ENCODE peak calls at places on chromosome 13, in five cellular contexts. One of them, this sample, is unnamed.

GRCh38 chr13:34671136-34671535 is 270.9 kb upstream of the NBEA start:
- DNase-seq in psoas muscle: peak; percentile 10
- DNase-seq in HCT116: no peak
- DNase-seq in SJSA1: no peak
- DNase-seq in esophagus squamous epithelium: no peak
- DNase-seq in this sample: no peak

GRCh38 chr13:30388401-30389283 is 33.7 kb upstream of the UBE2L5 start:
- DNase-seq in psoas muscle: peak; percentile 58
- DNase-seq in esophagus squamous epithelium: peak; percentile 5
- DNase-seq in HCT116: no peak
- DNase-seq in SJSA1: no peak
- DNase-seq in this sample: no peak

GRCh38 chr13:110498327-110498726 is 63.2 kb downstream of the RAB20 start:
- DNase-seq in psoas muscle: peak; percentile 58
- DNase-seq in esophagus squamous epithelium: no peak
- DNase-seq in SJSA1: no peak
- DNase-seq in HCT116: no peak
- DNase-seq in this sample: no peak

GRCh38 chr13:51958217-51958547 is 53.1 kb downstream of the ATP7B start:
- DNase-seq in HCT116: no peak
- DNase-seq in psoas muscle: no peak
- DNase-seq in esophagus squamous epithelium: no peak
- DNase-seq in SJSA1: no peak
- DNase-seq in this sample: no peak

GRCh38 chr13:98225036-98225940 is 48.2 kb upstream of the RNF113B start:
- DNase-seq in HCT116: no peak
- DNase-seq in psoas muscle: no peak
- DNase-seq in esophagus squamous epithelium: no peak
- DNase-seq in SJSA1: no peak
- DNase-seq in this sample: no peak

GRCh38 chr13:35392768-35393167 is 83.7 kb downstream of the MAB21L1 start:
- DNase-seq in SJSA1: no peak
- DNase-seq in esophagus squamous epithelium: no peak
- DNase-seq in psoas muscle: no peak
- DNase-seq in HCT116: no peak
- DNase-seq in this sample: no peak

GRCh38 chr13:23470706-23471610 is 37.5 kb upstream of the SACS start:
- DNase-seq in HCT116: no peak
- DNase-seq in psoas muscle: no peak
- DNase-seq in SJSA1: no peak
- DNase-seq in esophagus squamous epithelium: no peak
- DNase-seq in this sample: no peak

GRCh38 chr13:32228330-32229041 is 86.7 kb downstream of the ZAR1L start:
- DNase-seq in psoas muscle: no peak
- DNase-seq in SJSA1: no peak
- DNase-seq in esophagus squamous epithelium: no peak
- DNase-seq in HCT116: peak; percentile 18
- DNase-seq in this sample: no peak

GRCh38 chr13:44819245-44819644 is 170.0 kb downstream of the NUFIP1 start:
- DNase-seq in psoas muscle: no peak
- DNase-seq in HCT116: peak; percentile 85
- DNase-seq in esophagus squamous epithelium: no peak
- DNase-seq in SJSA1: no peak
- DNase-seq in this sample: no peak

GRCh38 chr13:93716623-93717022 is 490.0 kb downstream of the GPC6 start:
- DNase-seq in esophagus squamous epithelium: no peak
- DNase-seq in psoas muscle: no peak
- DNase-seq in SJSA1: no peak
- DNase-seq in HCT116: no peak
- DNase-seq in this sample: no peak

GRCh38 chr13:35876601-35877000 is 254.6 kb downstream of the DCLK1 start:
- DNase-seq in psoas muscle: no peak
- DNase-seq in esophagus squamous epithelium: no peak
- DNase-seq in HCT116: no peak
- DNase-seq in SJSA1: no peak
- DNase-seq in this sample: no peak

GRCh38 chr13:37701972-37702371 is 103.4 kb upstream of the POSTN start:
- DNase-seq in SJSA1: no peak
- DNase-seq in esophagus squamous epithelium: no peak
- DNase-seq in psoas muscle: no peak
- DNase-seq in HCT116: no peak
- DNase-seq in this sample: no peak

GRCh38 chr13:28792992-28793391 is 27.1 kb upstream of the MTUS2 start:
- DNase-seq in psoas muscle: no peak
- DNase-seq in SJSA1: no peak
- DNase-seq in HCT116: no peak
- DNase-seq in esophagus squamous epithelium: no peak
- DNase-seq in this sample: no peak

GRCh38 chr13:51246411-51247298 is 24.5 kb downstream of the FAM124A start:
- DNase-seq in HCT116: no peak
- DNase-seq in SJSA1: no peak
- DNase-seq in psoas muscle: no peak
- DNase-seq in esophagus squamous epithelium: no peak
- DNase-seq in this sample: no peak

GRCh38 chr13:77300176-77301141 is 26.4 kb downstream of the MYCBP2 start:
- DNase-seq in esophagus squamous epithelium: no peak
- DNase-seq in SJSA1: no peak
- DNase-seq in psoas muscle: no peak
- DNase-seq in HCT116: no peak
- DNase-seq in this sample: no peak

GRCh38 chr13:44303681-44304432 is 69.8 kb upstream of the SERP2 start:
- DNase-seq in psoas muscle: peak; percentile 69
- DNase-seq in SJSA1: no peak
- DNase-seq in esophagus squamous epithelium: no peak
- DNase-seq in HCT116: no peak
- DNase-seq in this sample: no peak

GRCh38 chr13:43543331-43543730 is 243.4 kb downstream of the ENOX1 start:
- DNase-seq in HCT116: no peak
- DNase-seq in esophagus squamous epithelium: no peak
- DNase-seq in psoas muscle: no peak
- DNase-seq in SJSA1: no peak
- DNase-seq in this sample: no peak

GRCh38 chr13:113182046-113182445 is 23.6 kb downstream of the PROZ start:
- DNase-seq in esophagus squamous epithelium: no peak
- DNase-seq in psoas muscle: no peak
- DNase-seq in SJSA1: peak; percentile 76
- DNase-seq in HCT116: no peak
- DNase-seq in this sample: no peak

GRCh38 chr13:95596701-95597100 is 44.2 kb downstream of the CLDN10 start:
- DNase-seq in esophagus squamous epithelium: no peak
- DNase-seq in SJSA1: no peak
- DNase-seq in psoas muscle: no peak
- DNase-seq in HCT116: no peak
- DNase-seq in this sample: no peak

GRCh38 chr13:24008679-24009078 is 111.4 kb upstream of the C1QTNF9B start:
- DNase-seq in HCT116: no peak
- DNase-seq in psoas muscle: no peak
- DNase-seq in SJSA1: no peak
- DNase-seq in esophagus squamous epithelium: no peak
- DNase-seq in this sample: no peak

GRCh38 chr13:65378943-65379519 is 1851.1 kb downstream of the PCDH9 start:
- DNase-seq in psoas muscle: no peak
- DNase-seq in esophagus squamous epithelium: no peak
- DNase-seq in SJSA1: no peak
- DNase-seq in HCT116: peak; percentile 22
- DNase-seq in this sample: no peak

GRCh38 chr13:95494082-95494681 is 58.3 kb upstream of the CLDN10 start:
- DNase-seq in esophagus squamous epithelium: no peak
- DNase-seq in psoas muscle: no peak
- DNase-seq in HCT116: peak; percentile 62
- DNase-seq in SJSA1: no peak
- DNase-seq in this sample: no peak

GRCh38 chr13:23608704-23609413 is 38.6 kb downstream of the TNFRSF19 start:
- DNase-seq in SJSA1: no peak
- DNase-seq in HCT116: no peak
- DNase-seq in esophagus squamous epithelium: no peak
- DNase-seq in psoas muscle: peak; percentile 33
- DNase-seq in this sample: no peak

GRCh38 chr13:80082396-80083096 is 258.4 kb downstream of the SPRY2 start:
- DNase-seq in SJSA1: peak; percentile 88
- DNase-seq in esophagus squamous epithelium: no peak
- DNase-seq in HCT116: no peak
- DNase-seq in psoas muscle: no peak
- DNase-seq in this sample: no peak

GRCh38 chr13:66001136-66001535 is 1229.0 kb downstream of the PCDH9 start:
- DNase-seq in SJSA1: no peak
- DNase-seq in HCT116: no peak
- DNase-seq in esophagus squamous epithelium: no peak
- DNase-seq in psoas muscle: no peak
- DNase-seq in this sample: no peak

GRCh38 chr13:107450931-107451330 is 764.4 kb downstream of the LIG4 start:
- DNase-seq in HCT116: no peak
- DNase-seq in SJSA1: peak; percentile 94
- DNase-seq in esophagus squamous epithelium: no peak
- DNase-seq in psoas muscle: peak; percentile 28
- DNase-seq in this sample: no peak

GRCh38 chr13:110023729-110024645 is 237.6 kb upstream of the IRS2 start:
- DNase-seq in HCT116: no peak
- DNase-seq in esophagus squamous epithelium: no peak
- DNase-seq in psoas muscle: no peak
- DNase-seq in SJSA1: no peak
- DNase-seq in this sample: no peak

DNA sequence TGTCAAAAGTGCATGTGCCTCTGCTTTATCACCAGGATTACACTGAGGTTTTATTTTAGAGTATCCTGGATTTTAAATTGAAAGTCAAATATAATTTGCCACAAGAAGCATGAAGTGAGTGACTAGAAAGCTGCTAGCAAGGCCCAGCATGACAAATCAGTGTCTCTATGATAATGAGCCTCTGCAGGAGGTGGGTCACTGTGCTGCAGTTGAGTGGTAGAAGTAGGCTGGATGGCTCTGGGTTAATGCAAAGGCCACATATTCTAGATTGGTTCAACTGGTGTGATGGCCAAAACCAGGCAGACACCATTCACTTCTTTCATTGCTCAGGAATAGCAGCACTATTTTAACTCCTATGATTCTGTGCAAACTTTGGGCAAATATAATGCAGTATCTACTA is 491.5 kb downstream of the OLFM4 start:
- DNase-seq in HCT116: no peak
- DNase-seq in psoas muscle: no peak
- DNase-seq in esophagus squamous epithelium: no peak
- DNase-seq in SJSA1: no peak
- DNase-seq in this sample: no peak
- H3K9me3 ChIP-seq in HCT116: peaks cover 19% of the 10 kb centered on the region
- H3K9me3 ChIP-seq in psoas muscle: no peaks in the 10 kb centered on the region
- H3K9me3 ChIP-seq in esophagus squamous epithelium: peaks cover 6% of the 10 kb centered on the region
- H3K9me3 ChIP-seq in SJSA1: no peaks in the 10 kb centered on the region
- H3K9me3 ChIP-seq in this sample: no peaks in the 10 kb centered on the region

DNA sequence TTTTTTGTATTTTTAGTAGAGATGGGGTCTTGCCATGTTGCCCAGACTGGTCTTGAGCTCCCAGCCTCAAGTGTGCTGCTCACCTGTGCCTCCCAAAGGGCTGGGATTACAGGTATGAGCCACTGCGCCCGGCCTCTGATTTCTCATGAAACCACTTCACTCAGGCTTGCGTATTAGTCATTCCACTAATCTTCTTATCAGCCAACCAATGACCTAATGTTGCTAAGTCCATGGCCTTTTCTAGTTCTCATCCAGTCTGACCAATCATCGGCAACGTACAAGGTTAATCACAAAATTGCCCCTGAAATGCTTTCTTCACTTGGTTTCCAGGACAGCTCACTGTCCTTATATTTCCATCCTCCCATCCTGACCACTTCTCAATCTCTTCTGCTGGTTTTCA is 605.3 kb upstream of the SLC10A2 start:
- DNase-seq in SJSA1: no peak
- DNase-seq in psoas muscle: no peak
- DNase-seq in HCT116: no peak
- DNase-seq in esophagus squamous epithelium: no peak
- DNase-seq in this sample: no peak
- H3K9me3 ChIP-seq in SJSA1: no peaks in the 10 kb centered on the region
- H3K9me3 ChIP-seq in psoas muscle: no peaks in the 10 kb centered on the region
- H3K9me3 ChIP-seq in HCT116: no peaks in the 10 kb centered on the region
- H3K9me3 ChIP-seq in esophagus squamous epithelium: no peaks in the 10 kb centered on the region
- H3K9me3 ChIP-seq in this sample: no peaks in the 10 kb centered on the region

GRCh38 chr13:19062019-19062646 is 119.5 kb downstream of the TUBA3C start:
- DNase-seq in SJSA1: no peak
- DNase-seq in HCT116: no peak
- DNase-seq in psoas muscle: no peak
- DNase-seq in esophagus squamous epithelium: no peak
- DNase-seq in this sample: no peak
- H3K9me3 ChIP-seq in SJSA1: no peaks in the 10 kb centered on the region
- H3K9me3 ChIP-seq in HCT116: peaks cover 6% of the 10 kb centered on the region
- H3K9me3 ChIP-seq in psoas muscle: no peaks in the 10 kb centered on the region
- H3K9me3 ChIP-seq in esophagus squamous epithelium: peaks cover 70% of the 10 kb centered on the region
- H3K9me3 ChIP-seq in this sample: no peaks in the 10 kb centered on the region

DNA sequence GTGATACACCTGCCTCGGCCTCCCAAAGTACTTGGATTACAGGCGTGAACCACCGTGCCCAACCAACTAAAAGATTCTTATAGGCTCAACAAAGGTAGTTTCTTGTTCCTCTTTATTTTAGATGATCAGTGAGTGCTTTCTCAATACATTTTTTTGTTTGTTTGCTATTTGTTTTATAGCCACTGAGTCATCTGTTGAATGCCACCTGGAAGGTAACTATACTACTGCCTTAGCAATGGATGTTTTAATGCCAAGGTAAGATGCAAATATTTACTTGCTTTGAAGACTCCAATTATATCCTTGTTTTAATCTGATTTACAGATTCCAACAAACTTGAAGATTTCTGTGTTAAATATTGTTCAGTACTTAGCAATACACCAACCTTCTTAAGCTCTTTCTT is 2807.4 kb upstream of the PCDH20 start:
- DNase-seq in HCT116: no peak
- DNase-seq in psoas muscle: no peak
- DNase-seq in esophagus squamous epithelium: no peak
- DNase-seq in SJSA1: no peak
- DNase-seq in this sample: no peak
- H3K9me3 ChIP-seq in HCT116: no peaks in the 10 kb centered on the region
- H3K9me3 ChIP-seq in psoas muscle: no peaks in the 10 kb centered on the region
- H3K9me3 ChIP-seq in esophagus squamous epithelium: peaks cover 4% of the 10 kb centered on the region
- H3K9me3 ChIP-seq in SJSA1: no peaks in the 10 kb centered on the region
- H3K9me3 ChIP-seq in this sample: no peaks in the 10 kb centered on the region

DNA sequence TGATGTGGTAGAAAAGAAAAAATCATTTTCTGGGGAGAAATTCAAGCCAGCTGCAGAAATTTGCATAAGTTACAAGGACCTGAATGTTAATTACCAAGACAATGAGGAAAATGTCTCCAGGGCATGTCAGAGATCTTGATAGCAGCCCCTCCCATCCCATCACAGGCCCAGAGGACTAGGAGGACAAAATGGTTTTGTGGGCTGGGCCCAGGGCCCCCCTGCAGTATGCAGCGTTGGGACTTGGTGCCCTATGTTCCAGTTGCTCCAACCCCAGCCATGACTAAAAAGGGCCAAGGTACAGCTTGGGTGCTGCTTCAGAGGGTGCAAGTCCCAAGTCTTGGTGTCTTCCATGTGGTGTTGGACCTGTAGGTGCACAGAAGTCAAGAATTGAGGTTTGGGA is 76.6 kb upstream of the SOX1 start:
- DNase-seq in psoas muscle: no peak
- DNase-seq in HCT116: no peak
- DNase-seq in SJSA1: no peak
- DNase-seq in esophagus squamous epithelium: no peak
- DNase-seq in this sample: no peak
- H3K9me3 ChIP-seq in psoas muscle: peaks cover 5% of the 10 kb centered on the region
- H3K9me3 ChIP-seq in HCT116: no peaks in the 10 kb centered on the region
- H3K9me3 ChIP-seq in SJSA1: peaks cover 24% of the 10 kb centered on the region
- H3K9me3 ChIP-seq in esophagus squamous epithelium: peaks cover 17% of the 10 kb centered on the region
- H3K9me3 ChIP-seq in this sample: no peaks in the 10 kb centered on the region